ENCODE peak calls at places on chromosome 4, in five cellular contexts. One of them, this sample, is unnamed.

GRCh38 chr4:2598661-2599654 is 62.5 kb downstream of the FAM193A start:
- DNase-seq in nephron progenitor cell: no peak
- DNase-seq in choroid plexus epithelial cell: peak
- DNase-seq in cerebellar cortex: peak
- DNase-seq in fibroblast of pulmonary artery: no peak
- DNase-seq in this sample: peak

GRCh38 chr4:150123073-150123472 is 44.8 kb downstream of the DCLK2 start:
- DNase-seq in choroid plexus epithelial cell: no peak
- DNase-seq in cerebellar cortex: no peak
- DNase-seq in nephron progenitor cell: no peak
- DNase-seq in fibroblast of pulmonary artery: no peak
- DNase-seq in this sample: no peak

GRCh38 chr4:115219862-115220261 is 106.4 kb upstream of the NDST4 start:
- DNase-seq in choroid plexus epithelial cell: no peak
- DNase-seq in fibroblast of pulmonary artery: no peak
- DNase-seq in cerebellar cortex: no peak
- DNase-seq in nephron progenitor cell: no peak
- DNase-seq in this sample: no peak

GRCh38 chr4:15649914-15650545 is 5.1 kb downstream of the FBXL5 start:
- DNase-seq in cerebellar cortex: peak
- DNase-seq in fibroblast of pulmonary artery: peak
- DNase-seq in nephron progenitor cell: peak
- DNase-seq in choroid plexus epithelial cell: peak
- DNase-seq in this sample: peak

GRCh38 chr4:152937535-152938236 is 1.6 kb downstream of the FHDC1 start:
- DNase-seq in choroid plexus epithelial cell: peak
- DNase-seq in cerebellar cortex: peak
- DNase-seq in fibroblast of pulmonary artery: no peak
- DNase-seq in nephron progenitor cell: peak
- DNase-seq in this sample: peak

GRCh38 chr4:118076958-118077766 is 42.9 kb downstream of the NDST3 start:
- DNase-seq in cerebellar cortex: no peak
- DNase-seq in fibroblast of pulmonary artery: peak
- DNase-seq in choroid plexus epithelial cell: peak
- DNase-seq in nephron progenitor cell: no peak
- DNase-seq in this sample: no peak

GRCh38 chr4:127403523-127404084 is 229.2 kb upstream of the INTU start:
- DNase-seq in cerebellar cortex: no peak
- DNase-seq in fibroblast of pulmonary artery: no peak
- DNase-seq in choroid plexus epithelial cell: peak
- DNase-seq in nephron progenitor cell: no peak
- DNase-seq in this sample: no peak

GRCh38 chr4:80005863-80006262 is 67.2 kb downstream of the ANTXR2 start:
- DNase-seq in choroid plexus epithelial cell: peak
- DNase-seq in cerebellar cortex: no peak
- DNase-seq in fibroblast of pulmonary artery: peak
- DNase-seq in nephron progenitor cell: no peak
- DNase-seq in this sample: no peak

GRCh38 chr4:169619518-169619957 is 840 bp upstream of the CLCN3 start:
- DNase-seq in choroid plexus epithelial cell: peak
- DNase-seq in cerebellar cortex: peak
- DNase-seq in fibroblast of pulmonary artery: peak
- DNase-seq in nephron progenitor cell: peak
- DNase-seq in this sample: peak

GRCh38 chr4:132344924-132345828 is 803.9 kb upstream of the PCDH10 start:
- DNase-seq in choroid plexus epithelial cell: no peak
- DNase-seq in nephron progenitor cell: no peak
- DNase-seq in cerebellar cortex: no peak
- DNase-seq in fibroblast of pulmonary artery: no peak
- DNase-seq in this sample: no peak

GRCh38 chr4:76546282-76547166 is 111.5 kb downstream of the SHROOM3 start:
- DNase-seq in nephron progenitor cell: no peak
- DNase-seq in fibroblast of pulmonary artery: peak
- DNase-seq in cerebellar cortex: no peak
- DNase-seq in choroid plexus epithelial cell: peak
- DNase-seq in this sample: no peak

GRCh38 chr4:68361146-68361589 is 11.3 kb upstream of the YTHDC1 start:
- DNase-seq in choroid plexus epithelial cell: peak
- DNase-seq in nephron progenitor cell: no peak
- DNase-seq in fibroblast of pulmonary artery: peak
- DNase-seq in cerebellar cortex: no peak
- DNase-seq in this sample: no peak

GRCh38 chr4:30616943-30617646 is 103.1 kb upstream of the PCDH7 start:
- DNase-seq in nephron progenitor cell: no peak
- DNase-seq in fibroblast of pulmonary artery: peak
- DNase-seq in choroid plexus epithelial cell: peak
- DNase-seq in cerebellar cortex: no peak
- DNase-seq in this sample: no peak

GRCh38 chr4:112739442-112739841 is 102.5 kb downstream of the LARP7 start:
- DNase-seq in cerebellar cortex: no peak
- DNase-seq in nephron progenitor cell: no peak
- DNase-seq in fibroblast of pulmonary artery: no peak
- DNase-seq in choroid plexus epithelial cell: no peak
- DNase-seq in this sample: no peak

GRCh38 chr4:8398347-8398746 is 42.2 kb downstream of the ACOX3 start:
- DNase-seq in choroid plexus epithelial cell: no peak
- DNase-seq in fibroblast of pulmonary artery: no peak
- DNase-seq in cerebellar cortex: no peak
- DNase-seq in nephron progenitor cell: no peak
- DNase-seq in this sample: no peak

GRCh38 chr4:38488891-38489861 is 174.8 kb upstream of the KLF3 start:
- DNase-seq in cerebellar cortex: no peak
- DNase-seq in nephron progenitor cell: peak
- DNase-seq in choroid plexus epithelial cell: peak
- DNase-seq in fibroblast of pulmonary artery: peak
- DNase-seq in this sample: peak

GRCh38 chr4:80171251-80171650 is 26.1 kb upstream of the PRDM8 start:
- DNase-seq in fibroblast of pulmonary artery: peak
- DNase-seq in nephron progenitor cell: no peak
- DNase-seq in choroid plexus epithelial cell: peak
- DNase-seq in cerebellar cortex: no peak
- DNase-seq in this sample: no peak

GRCh38 chr4:74426101-74426500 is 18.8 kb upstream of the AREG start:
- DNase-seq in fibroblast of pulmonary artery: peak
- DNase-seq in nephron progenitor cell: no peak
- DNase-seq in choroid plexus epithelial cell: peak
- DNase-seq in cerebellar cortex: no peak
- DNase-seq in this sample: no peak

This sample was measured in H7.